ENCODE peak calls at places on chromosome 22, in nine cellular contexts. M, P, S, J, B, G, N, C and Q are unnamed samples.

GRCh38 chr22:35703861-35704584 is 13.6 kb upstream of the APOL5 start:
- DNase-seq in M (no peak), P (no peak), S (no peak), J (no peak), B (no peak), G (no peak), N (peak; percentile 74), C (no peak), Q (peak; percentile 18)

GRCh38 chr22:38850941-38851849 is 7.4 kb upstream of the NPTXR start:
- DNase-seq in M (no peak), P (no peak), S (no peak), J (peak; percentile 46), B (peak; percentile 56), G (no peak), N (peak; percentile 59), C (no peak), Q (peak; percentile 70)

GRCh38 chr22:33853200-33854097 is 66.8 kb downstream of the LARGE1 start:
- DNase-seq in M (peak; percentile 85), P (peak; percentile 63), S (peak; percentile 91), J (no peak), B (peak; percentile 84), G (no peak), N (peak; percentile 81), C (no peak), Q (peak; percentile 89)

GRCh38 chr22:24494182-24494534 is 974 bp upstream of the UPB1 start:
- DNase-seq in M (no peak), P (no peak), S (no peak), J (no peak), B (no peak), G (no peak), N (no peak), C (no peak), Q (no peak)

GRCh38 chr22:44068422-44069191 is 44.5 kb downstream of the PARVB start:
- DNase-seq in M (no peak), P (no peak), S (no peak), J (no peak), B (no peak), G (no peak), N (no peak), C (no peak), Q (no peak)

GRCh38 chr22:31253949-31254348 is 38.3 kb downstream of the PIK3IP1 start:
- DNase-seq in M (peak; percentile 89), P (peak; percentile 76), S (no peak), J (no peak), B (no peak), G (no peak), N (no peak), C (no peak), Q (no peak)

GRCh38 chr22:31605851-31606585 is 56.0 kb downstream of the PISD start:
- DNase-seq in M (no peak), P (peak; percentile 70), S (no peak), J (no peak), B (peak; percentile 22), G (no peak), N (no peak), C (no peak), Q (no peak)

GRCh38 chr22:44753189-44754042 is 1.0 kb downstream of the ARHGAP8 start:
- DNase-seq in M (no peak), P (no peak), S (no peak), J (no peak), B (no peak), G (no peak), N (peak; percentile 64), C (no peak), Q (no peak)

GRCh38 chr22:27531782-27532530 is 269.6 kb downstream of the MN1 start:
- DNase-seq in M (no peak), P (no peak), S (no peak), J (no peak), B (no peak), G (no peak), N (peak; percentile 73), C (no peak), Q (peak; percentile 92)

GRCh38 chr22:20847318-20847822 is 11.2 kb downstream of the PI4KA start:
- DNase-seq in M (no peak), P (no peak), S (no peak), J (no peak), B (no peak), G (no peak), N (no peak), C (no peak), Q (no peak)

GRCh38 chr22:30240541-30241417 is 5.8 kb downstream of the LIF start:
- DNase-seq in M (no peak), P (no peak), S (peak; percentile 72), J (no peak), B (no peak), G (no peak), N (no peak), C (no peak), Q (no peak)

GRCh38 chr22:46142548-46143490 is 7.5 kb upstream of the PPARA start:
- DNase-seq in M (no peak), P (peak; percentile 32), S (no peak), J (no peak), B (peak; percentile 67), G (no peak), N (no peak), C (no peak), Q (no peak)

GRCh38 chr22:29621761-29622526 is 18.5 kb downstream of the NF2 start:
- DNase-seq in M (no peak), P (no peak), S (no peak), J (peak; percentile 91), B (no peak), G (no peak), N (peak; percentile 84), C (peak; percentile 99), Q (peak; percentile 90)

GRCh38 chr22:25186140-25186539 is 13.5 kb upstream of the CRYBB3 start:
- DNase-seq in M (no peak), P (no peak), S (no peak), J (no peak), B (no peak), G (no peak), N (no peak), C (no peak), Q (no peak)

GRCh38 chr22:25027552-25027951 is 75.0 kb downstream of the KIAA1671 start:
- DNase-seq in M (no peak), P (peak; percentile 70), S (no peak), J (no peak), B (no peak), G (no peak), N (no peak), C (no peak), Q (peak; percentile 41)

GRCh38 chr22:25078591-25078990 is 121.1 kb upstream of the CRYBB3 start:
- DNase-seq in M (no peak), P (no peak), S (no peak), J (no peak), B (no peak), G (no peak), N (no peak), C (no peak), Q (no peak)

GRCh38 chr22:48749555-48750227 is 1078.0 kb downstream of the BRD1 start:
- DNase-seq in M (peak; percentile 24), P (no peak), S (no peak), J (no peak), B (peak; percentile 70), G (no peak), N (no peak), C (no peak), Q (no peak)
- H3K9me3 ChIP-seq in M (no peaks in the 10 kb centered on the region), P (no peaks in the 10 kb centered on the region), S (no peaks in the 10 kb centered on the region), J (no peaks in the 10 kb centered on the region), B (no peaks in the 10 kb centered on the region), G (no peaks in the 10 kb centered on the region), N (peaks cover 2% of the 10 kb centered on the region), C (no peaks in the 10 kb centered on the region), Q (no peaks in the 10 kb centered on the region)

GRCh38 chr22:48884292-48884691 is 943.4 kb downstream of the BRD1 start:
- DNase-seq in M (no peak), P (peak; percentile 15), S (no peak), J (no peak), B (peak; percentile 63), G (no peak), N (no peak), C (no peak), Q (no peak)

GRCh38 chr22:48885271-48885918 is 942.3 kb downstream of the BRD1 start:
- DNase-seq in M (no peak), P (no peak), S (no peak), J (no peak), B (peak; percentile 55), G (no peak), N (no peak), C (no peak), Q (no peak)

GRCh38 chr22:48884786-48885185 is 942.9 kb downstream of the BRD1 start:
- DNase-seq in M (no peak), P (peak; percentile 25), S (no peak), J (no peak), B (peak; percentile 62), G (no peak), N (no peak), C (no peak), Q (no peak)

GRCh38 chr22:48886604-48887393 is 940.9 kb downstream of the BRD1 start:
- DNase-seq in M (no peak), P (peak; percentile 26), S (no peak), J (no peak), B (peak; percentile 65), G (no peak), N (no peak), C (no peak), Q (no peak)

GRCh38 chr22:48885919-48886305 is 941.8 kb downstream of the BRD1 start:
- DNase-seq in M (no peak), P (no peak), S (no peak), J (no peak), B (peak; percentile 39), G (no peak), N (no peak), C (no peak), Q (no peak)
- H3K9me3 ChIP-seq in M (no peaks in the 10 kb centered on the region), P (no peaks in the 10 kb centered on the region), S (no peaks in the 10 kb centered on the region), J (peaks cover 6% of the 10 kb centered on the region), B (no peaks in the 10 kb centered on the region), G (no peaks in the 10 kb centered on the region), N (peaks cover 3% of the 10 kb centered on the region), C (no peaks in the 10 kb centered on the region), Q (no peaks in the 10 kb centered on the region)

DNA sequence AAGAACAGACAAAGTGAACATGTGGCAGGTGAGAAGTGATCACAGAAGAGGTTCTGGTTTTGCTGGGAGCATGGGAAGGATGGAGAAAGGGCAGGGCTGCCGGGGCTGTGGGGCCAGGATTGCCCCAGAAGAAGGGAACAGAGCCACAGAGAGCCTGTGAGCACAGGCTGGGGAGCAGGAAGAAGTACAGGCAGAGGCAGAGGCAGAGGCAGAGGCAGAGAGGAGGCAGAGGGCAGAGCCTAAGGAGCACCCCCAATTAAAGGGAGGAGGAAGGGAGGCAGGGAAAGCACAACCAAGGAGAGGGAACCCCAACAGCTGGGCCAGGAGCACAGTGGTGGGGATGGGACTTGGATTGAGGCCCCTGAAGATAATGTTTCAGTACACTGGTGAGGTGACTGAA is 51.5 kb downstream of the SGSM3 start:
- DNase-seq in M (no peak), P (no peak), S (no peak), J (no peak), B (no peak), G (no peak), N (no peak), C (no peak), Q (no peak)
- H3K9me3 ChIP-seq in M (no peaks in the 10 kb centered on the region), P (no peaks in the 10 kb centered on the region), S (no peaks in the 10 kb centered on the region), J (no peaks in the 10 kb centered on the region), B (no peaks in the 10 kb centered on the region), G (no peaks in the 10 kb centered on the region), N (no peaks in the 10 kb centered on the region), C (no peaks in the 10 kb centered on the region), Q (no peaks in the 10 kb centered on the region)

DNA sequence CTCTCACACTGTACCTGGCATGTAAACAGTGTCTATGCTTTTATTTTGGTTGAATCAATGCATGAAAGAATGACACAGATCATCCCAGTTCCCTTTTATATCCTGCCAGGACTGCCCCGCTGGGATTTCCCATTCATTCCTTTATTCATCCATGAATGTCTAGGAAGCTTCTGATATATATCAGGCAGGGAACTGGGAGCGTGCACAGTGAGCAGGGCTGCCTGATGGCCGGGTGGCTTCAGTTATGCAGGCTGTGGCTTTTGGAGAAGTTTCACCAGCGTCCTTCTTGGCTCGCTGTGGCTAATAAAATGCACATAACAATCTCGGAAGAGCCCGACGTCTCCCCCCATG is 789.0 kb downstream of the TBC1D22A start:
- DNase-seq in M (peak; percentile 15), P (no peak), S (no peak), J (no peak), B (no peak), G (no peak), N (no peak), C (no peak), Q (no peak)
- H3K9me3 ChIP-seq in M (no peaks in the 10 kb centered on the region), P (no peaks in the 10 kb centered on the region), S (no peaks in the 10 kb centered on the region), J (no peaks in the 10 kb centered on the region), B (no peaks in the 10 kb centered on the region), G (no peaks in the 10 kb centered on the region), N (no peaks in the 10 kb centered on the region), C (no peaks in the 10 kb centered on the region), Q (no peaks in the 10 kb centered on the region)